ENCODE peak calls at places on chromosome 22, in ten cellular contexts. N, M, W, O, I, F, B, K, R and D are unnamed samples.

GRCh38 chr22:42655693-42656092 is 6.5 kb upstream of the CYB5R3 start:
- DNase-seq in B (no peak), N (no peak), F (peak), O (no peak), K (no peak), I (no peak), M (no peak), R (peak), W (no peak), D (peak)

GRCh38 chr22:26360169-26360885 is 68.7 kb upstream of the ASPHD2 start:
- DNase-seq in M (peak), F (peak), O (peak), I (peak), N (peak), R (peak), W (peak), K (peak), B (peak), D (peak)

GRCh38 chr22:47929073-47929472 is 1166.6 kb downstream of the TBC1D22A start:
- DNase-seq in K (no peak), B (no peak), I (no peak), R (no peak), M (no peak), W (no peak), N (no peak), F (no peak), O (no peak), D (peak)

GRCh38 chr22:45868586-45869443 is 108.1 kb downstream of the WNT7B start:
- DNase-seq in M (no peak), K (no peak), R (no peak), B (no peak), W (peak), I (no peak), F (no peak), N (no peak), O (no peak), D (no peak)

GRCh38 chr22:32747588-32747987 is 53.9 kb upstream of the TIMP3 start:
- DNase-seq in I (no peak), M (no peak), R (no peak), O (no peak), F (no peak), N (no peak), W (no peak), B (no peak), K (no peak), D (no peak)

GRCh38 chr22:17359501-17359900 is 9.8 kb upstream of the CECR2 start:
- DNase-seq in M (no peak), W (no peak), F (no peak), N (no peak), B (peak), R (no peak), O (no peak), K (no peak), I (no peak), D (no peak)

GRCh38 chr22:24506802-24507438 is 11.8 kb downstream of the UPB1 start:
- DNase-seq in M (peak), K (no peak), W (no peak), F (no peak), N (peak), O (no peak), I (no peak), R (no peak), B (peak), D (no peak)

GRCh38 chr22:45919504-45920286 is 57.3 kb downstream of the WNT7B start:
- DNase-seq in N (no peak), W (no peak), F (no peak), M (no peak), R (no peak), I (no peak), B (no peak), O (no peak), K (no peak), D (no peak)

GRCh38 chr22:38655532-38656255 is 498 bp downstream of the FAM227A start:
- DNase-seq in O (peak), W (peak), I (no peak), N (peak), B (peak), F (no peak), M (peak), K (no peak), R (no peak), D (no peak)

GRCh38 chr22:48410536-48410935 is 1417.1 kb downstream of the BRD1 start:
- DNase-seq in F (no peak), W (no peak), I (no peak), B (no peak), R (no peak), M (no peak), N (no peak), O (no peak), K (no peak), D (no peak)

GRCh38 chr22:25627271-25627848 is 62.9 kb downstream of the GRK3 start:
- DNase-seq in R (no peak), I (no peak), K (no peak), W (no peak), M (peak), B (no peak), O (peak), F (no peak), N (peak), D (no peak)

GRCh38 chr22:31969789-31970489 is 25.6 kb downstream of the YWHAH start:
- DNase-seq in M (peak), N (peak), K (peak), W (peak), B (peak), R (peak), O (peak), F (peak), I (peak), D (peak)

GRCh38 chr22:27416553-27417427 is 384.8 kb downstream of the MN1 start:
- DNase-seq in I (no peak), B (peak), O (peak), R (no peak), W (no peak), N (peak), K (no peak), M (peak), F (no peak), D (peak)

GRCh38 chr22:42937164-42937854 is 77.6 kb downstream of the PACSIN2 start:
- DNase-seq in I (no peak), W (peak), B (peak), F (peak), R (peak), M (no peak), K (no peak), N (peak), O (peak), D (no peak)

GRCh38 chr22:25747245-25747944 is 5.4 kb downstream of the MYO18B start:
- DNase-seq in N (peak), W (peak), K (no peak), O (peak), R (peak), B (peak), I (no peak), M (no peak), F (no peak), D (no peak)

GRCh38 chr22:47435826-47436225 is 673.4 kb downstream of the TBC1D22A start:
- DNase-seq in K (no peak), B (no peak), R (no peak), M (no peak), N (no peak), O (no peak), I (no peak), F (no peak), W (no peak), D (no peak)

GRCh38 chr22:50060441-50061140 is 2.5 kb upstream of the TTLL8 start:
- DNase-seq in N (no peak), R (no peak), K (no peak), I (no peak), O (no peak), B (no peak), F (no peak), W (no peak), M (no peak), D (peak)

GRCh38 chr22:30474683-30475424 is 3.0 kb upstream of the SEC14L3 start:
- DNase-seq in R (no peak), K (peak), N (no peak), W (no peak), O (no peak), M (peak), B (no peak), F (no peak), I (no peak), D (peak)

GRCh38 chr22:22343603-22344276 is 99.2 kb downstream of the VPREB1 start:
- DNase-seq in B (no peak), W (no peak), K (no peak), N (no peak), I (no peak), M (no peak), R (no peak), F (peak), O (no peak), D (no peak)

GRCh38 chr22:38481162-38481870 is 13.4 kb downstream of the KDELR3 start:
- DNase-seq in O (no peak), B (no peak), N (no peak), R (no peak), I (no peak), W (no peak), F (no peak), K (no peak), M (no peak), D (no peak)

GRCh38 chr22:27983361-27983791 is 64.3 kb upstream of the PITPNB start:
- DNase-seq in I (no peak), W (no peak), O (no peak), F (no peak), B (no peak), R (no peak), M (no peak), N (no peak), K (no peak), D (no peak)

GRCh38 chr22:45671783-45672563 is at the start of gene ATXN10:
- DNase-seq in B (peak), N (peak), W (peak), O (peak), M (peak), R (peak), I (peak), K (peak), F (peak), D (peak)

GRCh38 chr22:35631597-35631996 is 14.5 kb upstream of the MB start:
- DNase-seq in N (no peak), W (peak), I (no peak), K (no peak), O (peak), M (peak), B (peak), F (peak), R (peak), D (peak)